ENCODE peak calls at places on chromosomes 12 and 14, in nine cellular contexts. P is testis, N is Panc1, U is AG10803, M is SK-N-SH, E is IMR-90, Y is Caco-2, C is keratinocyte, J is lower leg skin. T is an unnamed sample.

GRCh38 chr14:96071561-96071960 is 32.4 kb downstream of the C14orf132 start:
- DNase-seq in P (no peak), N (no peak), U (no peak), M (no peak), E (no peak), Y (no peak), C (no peak), J (no peak), T (no peak)

GRCh38 chr12:15556411-15556810 is 232.8 kb downstream of the EPS8 start:
- DNase-seq in P (no peak), N (no peak), U (peak), M (no peak), E (no peak), Y (no peak), C (no peak), J (no peak), T (peak)

GRCh38 chr14:26917086-26917485 is 319.3 kb upstream of the NOVA1 start:
- DNase-seq in P (peak), N (no peak), U (peak), M (peak), E (peak), Y (no peak), C (no peak), J (peak), T (peak)

GRCh38 chr12:120598674-120599463 is 17.7 kb upstream of the POP5 start:
- DNase-seq in P (peak), N (no peak), U (peak), M (no peak), E (peak), Y (no peak), C (no peak), J (no peak), T (no peak)

GRCh38 chr14:77301103-77301502 is 19.6 kb downstream of the POMT2 start:
- DNase-seq in P (peak), N (peak), U (peak), M (peak), E (peak), Y (peak), C (peak), J (peak), T (peak)

GRCh38 chr14:64764641-64765520 is 60.7 kb downstream of the PLEKHG3 start:
- DNase-seq in P (peak), N (peak), U (peak), M (peak), E (peak), Y (peak), C (no peak), J (no peak), T (peak)

GRCh38 chr12:120698677-120699076 is 11.6 kb upstream of the UNC119B start:
- DNase-seq in P (no peak), N (no peak), U (no peak), M (no peak), E (no peak), Y (no peak), C (no peak), J (no peak), T (no peak)

GRCh38 chr12:93526786-93527428 is 45.6 kb upstream of the SOCS2 start:
- DNase-seq in P (no peak), N (no peak), U (peak), M (no peak), E (peak), Y (peak), C (no peak), J (no peak), T (peak)

GRCh38 chr14:55562135-55562534 is 17.9 kb upstream of the KTN1 start:
- DNase-seq in P (no peak), N (no peak), U (no peak), M (no peak), E (no peak), Y (no peak), C (no peak), J (no peak), T (no peak)

GRCh38 chr12:31645944-31646343 is 13.5 kb upstream of the ETFBKMT start:
- DNase-seq in P (no peak), N (no peak), U (no peak), M (no peak), E (no peak), Y (no peak), C (no peak), J (no peak), T (no peak)

GRCh38 chr14:76917158-76917596 is 91.0 kb downstream of the LRRC74A start:
- DNase-seq in P (peak), N (no peak), U (peak), M (peak), E (peak), Y (peak), C (no peak), J (no peak), T (peak)

GRCh38 chr12:53949631-53950440 is 4.9 kb upstream of the HOXC12 start:
- DNase-seq in P (no peak), N (no peak), U (no peak), M (no peak), E (no peak), Y (peak), C (no peak), J (no peak), T (no peak)

GRCh38 chr12:104852904-104853303 is 105.2 kb downstream of the SLC41A2 start:
- DNase-seq in P (no peak), N (no peak), U (no peak), M (no peak), E (no peak), Y (no peak), C (no peak), J (no peak), T (no peak)

GRCh38 chr12:59973515-59973914 is 377.7 kb downstream of the SLC16A7 start:
- DNase-seq in P (no peak), N (no peak), U (peak), M (no peak), E (peak), Y (no peak), C (peak), J (no peak), T (peak)

GRCh38 chr12:92495108-92495507 is 207.7 kb upstream of the PLEKHG7 start:
- DNase-seq in P (no peak), N (no peak), U (no peak), M (no peak), E (no peak), Y (no peak), C (no peak), J (no peak), T (no peak)
- H3K4me3 ChIP-seq in P (no peak), N (no peak), U (no peak), M (no peak), E (no peak), Y (no peak), C (no peak), J (no peak), T (no peak)

GRCh38 chr12:113049976-113050742 is 6.4 kb upstream of the DTX1 start:
- DNase-seq in P (peak), N (no peak), U (no peak), M (peak), E (no peak), Y (peak), C (no peak), J (no peak), T (peak)
- TF ChIP-seq CTCF in P (no peak), N (peak), U (peak), M (peak), E (peak), Y (peak), C (peak), J (no peak), T (peak)

GRCh38 chr14:92680781-92681650 is 67.4 kb downstream of the LGMN start:
- DNase-seq in P (peak), N (no peak), U (peak), M (peak), E (peak), Y (peak), C (peak), J (peak), T (peak)
- H3K4me3 ChIP-seq in P (no peak), N (no peak), U (no peak), M (no peak), E (no peak), Y (no peak), C (no peak), J (no peak), T (no peak)

DNA sequence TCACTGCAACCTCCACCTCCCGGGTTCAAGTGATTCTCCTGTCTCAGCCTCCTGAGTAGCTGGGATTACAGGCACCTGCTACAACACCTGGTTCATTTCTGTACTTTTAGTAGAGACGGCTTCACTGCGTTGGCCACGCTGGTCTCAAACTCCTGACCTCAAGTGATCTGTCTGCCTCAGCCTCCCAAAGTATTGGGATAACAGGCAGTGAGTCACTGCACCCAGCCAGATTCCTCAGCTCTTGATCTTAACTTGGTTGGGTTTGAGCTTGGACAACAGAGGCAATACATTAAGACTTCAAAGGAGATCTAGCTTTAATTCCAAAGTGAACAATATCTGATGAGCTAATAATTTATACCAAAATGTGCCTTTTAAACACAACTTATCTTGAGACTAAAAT is 5.6 kb downstream of the DAZAP2 start:
- DNase-seq in P (no peak), N (no peak), U (peak), M (no peak), E (peak), Y (no peak), C (no peak), J (no peak), T (peak)
- TF ChIP-seq CTCF in P (no peak), N (no peak), U (no peak), M (no peak), E (no peak), Y (no peak), C (no peak), J (no peak), T (no peak)

T was measured in fibroblast of pulmonary artery.